ENCODE peak calls at places on chromosomes 16 and 17, in nine cellular contexts. One of them, this sample, is unnamed.

GRCh38 chr17:39863918-39864746 is at the start of gene IKZF3:
- DNase-seq in DND-41: peak
- DNase-seq in dorsolateral prefrontal cortex: no peak
- DNase-seq in AG10803: no peak
- DNase-seq in heart right ventricle: peak
- DNase-seq in Peyer's patch: peak
- DNase-seq in foreskin fibroblast: peak
- DNase-seq in RWPE1: peak
- DNase-seq in tibial nerve: no peak
- DNase-seq in this sample: peak

GRCh38 chr17:71461504-71462197 is 659.2 kb upstream of the SOX9 start:
- DNase-seq in RWPE1: no peak
- DNase-seq in tibial nerve: no peak
- DNase-seq in heart right ventricle: no peak
- DNase-seq in dorsolateral prefrontal cortex: no peak
- DNase-seq in Peyer's patch: no peak
- DNase-seq in foreskin fibroblast: no peak
- DNase-seq in DND-41: no peak
- DNase-seq in AG10803: no peak
- DNase-seq in this sample: no peak

GRCh38 chr16:21649196-21649595 is 3.2 kb downstream of the IGSF6 start:
- DNase-seq in tibial nerve: no peak
- DNase-seq in foreskin fibroblast: no peak
- DNase-seq in dorsolateral prefrontal cortex: no peak
- DNase-seq in Peyer's patch: no peak
- DNase-seq in DND-41: no peak
- DNase-seq in heart right ventricle: no peak
- DNase-seq in AG10803: no peak
- DNase-seq in RWPE1: no peak
- DNase-seq in this sample: no peak

GRCh38 chr17:34917381-34917780 is 43.9 kb downstream of the CCT6B start:
- DNase-seq in Peyer's patch: no peak
- DNase-seq in RWPE1: no peak
- DNase-seq in heart right ventricle: no peak
- DNase-seq in foreskin fibroblast: no peak
- DNase-seq in DND-41: no peak
- DNase-seq in dorsolateral prefrontal cortex: no peak
- DNase-seq in AG10803: no peak
- DNase-seq in tibial nerve: no peak
- DNase-seq in this sample: no peak

GRCh38 chr17:80457236-80457856 is 19.1 kb downstream of the NPTX1 start:
- DNase-seq in tibial nerve: no peak
- DNase-seq in foreskin fibroblast: no peak
- DNase-seq in AG10803: no peak
- DNase-seq in dorsolateral prefrontal cortex: no peak
- DNase-seq in heart right ventricle: no peak
- DNase-seq in RWPE1: no peak
- DNase-seq in Peyer's patch: no peak
- DNase-seq in DND-41: no peak
- DNase-seq in this sample: peak

GRCh38 chr17:47978324-47978723 is 7.4 kb downstream of the CDK5RAP3 start:
- DNase-seq in tibial nerve: no peak
- DNase-seq in DND-41: peak
- DNase-seq in dorsolateral prefrontal cortex: peak
- DNase-seq in Peyer's patch: peak
- DNase-seq in foreskin fibroblast: peak
- DNase-seq in heart right ventricle: peak
- DNase-seq in AG10803: peak
- DNase-seq in RWPE1: peak
- DNase-seq in this sample: peak

GRCh38 chr17:71398706-71399620 is 721.9 kb upstream of the SOX9 start:
- DNase-seq in foreskin fibroblast: no peak
- DNase-seq in tibial nerve: no peak
- DNase-seq in heart right ventricle: no peak
- DNase-seq in AG10803: peak
- DNase-seq in Peyer's patch: no peak
- DNase-seq in RWPE1: no peak
- DNase-seq in DND-41: no peak
- DNase-seq in dorsolateral prefrontal cortex: no peak
- DNase-seq in this sample: no peak

GRCh38 chr17:15291674-15292361 is 26.7 kb upstream of the PMP22 start:
- DNase-seq in foreskin fibroblast: no peak
- DNase-seq in AG10803: peak
- DNase-seq in RWPE1: no peak
- DNase-seq in tibial nerve: no peak
- DNase-seq in dorsolateral prefrontal cortex: no peak
- DNase-seq in heart right ventricle: peak
- DNase-seq in DND-41: no peak
- DNase-seq in Peyer's patch: no peak
- DNase-seq in this sample: no peak

GRCh38 chr16:76441391-76441790 is 164.2 kb downstream of the CNTNAP4 start:
- DNase-seq in DND-41: no peak
- DNase-seq in heart right ventricle: no peak
- DNase-seq in foreskin fibroblast: no peak
- DNase-seq in RWPE1: no peak
- DNase-seq in AG10803: no peak
- DNase-seq in tibial nerve: no peak
- DNase-seq in dorsolateral prefrontal cortex: no peak
- DNase-seq in Peyer's patch: no peak
- DNase-seq in this sample: no peak

GRCh38 chr17:8799001-8799850 is at the start of gene MFSD6L:
- DNase-seq in foreskin fibroblast: no peak
- DNase-seq in Peyer's patch: peak
- DNase-seq in dorsolateral prefrontal cortex: no peak
- DNase-seq in tibial nerve: no peak
- DNase-seq in DND-41: no peak
- DNase-seq in AG10803: no peak
- DNase-seq in heart right ventricle: no peak
- DNase-seq in RWPE1: peak
- DNase-seq in this sample: no peak

GRCh38 chr16:86664518-86665318 is 86.4 kb downstream of the FOXL1 start:
- DNase-seq in AG10803: peak
- DNase-seq in RWPE1: peak
- DNase-seq in Peyer's patch: peak
- DNase-seq in heart right ventricle: no peak
- DNase-seq in dorsolateral prefrontal cortex: no peak
- DNase-seq in tibial nerve: no peak
- DNase-seq in foreskin fibroblast: peak
- DNase-seq in DND-41: peak
- DNase-seq in this sample: no peak

GRCh38 chr17:60641810-60642220 is 35.8 kb upstream of the BCAS3 start:
- DNase-seq in dorsolateral prefrontal cortex: peak
- DNase-seq in AG10803: peak
- DNase-seq in foreskin fibroblast: peak
- DNase-seq in heart right ventricle: peak
- DNase-seq in RWPE1: peak
- DNase-seq in Peyer's patch: no peak
- DNase-seq in DND-41: peak
- DNase-seq in tibial nerve: no peak
- DNase-seq in this sample: no peak

GRCh38 chr16:84483882-84484565 is 20.4 kb downstream of the MEAK7 start:
- DNase-seq in AG10803: no peak
- DNase-seq in heart right ventricle: no peak
- DNase-seq in tibial nerve: no peak
- DNase-seq in dorsolateral prefrontal cortex: no peak
- DNase-seq in foreskin fibroblast: no peak
- DNase-seq in Peyer's patch: no peak
- DNase-seq in DND-41: no peak
- DNase-seq in RWPE1: no peak
- DNase-seq in this sample: no peak

GRCh38 chr17:50871369-50871768 is 5.2 kb upstream of the TOB1 start:
- DNase-seq in dorsolateral prefrontal cortex: no peak
- DNase-seq in Peyer's patch: no peak
- DNase-seq in RWPE1: no peak
- DNase-seq in DND-41: peak
- DNase-seq in tibial nerve: no peak
- DNase-seq in foreskin fibroblast: no peak
- DNase-seq in AG10803: no peak
- DNase-seq in heart right ventricle: no peak
- DNase-seq in this sample: no peak

DNA sequence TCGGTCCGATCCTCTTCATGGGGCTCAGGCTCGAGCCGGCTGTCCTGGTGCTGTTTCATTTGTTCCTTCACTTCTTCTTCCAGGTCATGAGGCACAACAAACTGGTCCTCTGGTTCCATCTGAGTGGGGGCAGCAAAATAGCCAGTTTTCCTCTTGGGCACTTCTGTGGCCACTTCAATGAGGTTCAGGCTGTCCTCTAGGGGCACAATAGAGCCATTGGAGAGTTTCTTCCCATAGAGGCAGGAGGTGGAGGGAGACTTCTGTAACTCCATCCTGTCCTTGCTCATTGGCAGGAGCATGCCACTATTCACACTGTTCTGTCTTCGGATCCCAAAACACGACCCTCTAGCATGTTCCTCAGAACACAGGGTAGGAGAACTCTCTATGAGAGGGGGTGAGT is 22.9 kb downstream of the MARVELD3 start:
- DNase-seq in tibial nerve: no peak
- DNase-seq in DND-41: no peak
- DNase-seq in AG10803: no peak
- DNase-seq in heart right ventricle: no peak
- DNase-seq in RWPE1: no peak
- DNase-seq in dorsolateral prefrontal cortex: no peak
- DNase-seq in Peyer's patch: no peak
- DNase-seq in foreskin fibroblast: no peak
- DNase-seq in this sample: no peak
- TF ChIP-seq CTCF in tibial nerve: no peak
- TF ChIP-seq CTCF in DND-41: peak
- TF ChIP-seq CTCF in AG10803: peak
- TF ChIP-seq CTCF in heart right ventricle: peak
- TF ChIP-seq CTCF in RWPE1: no peak
- TF ChIP-seq CTCF in dorsolateral prefrontal cortex: no peak
- TF ChIP-seq CTCF in Peyer's patch: peak
- TF ChIP-seq CTCF in foreskin fibroblast: peak
- TF ChIP-seq CTCF in this sample: no peak

GRCh38 chr16:49605536-49606241 is 232.1 kb downstream of the C16orf78 start:
- DNase-seq in DND-41: no peak
- DNase-seq in Peyer's patch: no peak
- DNase-seq in heart right ventricle: no peak
- DNase-seq in AG10803: no peak
- DNase-seq in RWPE1: no peak
- DNase-seq in tibial nerve: no peak
- DNase-seq in foreskin fibroblast: no peak
- DNase-seq in dorsolateral prefrontal cortex: no peak
- DNase-seq in this sample: no peak
- TF ChIP-seq CTCF in DND-41: no peak
- TF ChIP-seq CTCF in Peyer's patch: no peak
- TF ChIP-seq CTCF in heart right ventricle: no peak
- TF ChIP-seq CTCF in AG10803: no peak
- TF ChIP-seq CTCF in RWPE1: no peak
- TF ChIP-seq CTCF in tibial nerve: no peak
- TF ChIP-seq CTCF in foreskin fibroblast: no peak
- TF ChIP-seq CTCF in dorsolateral prefrontal cortex: no peak
- TF ChIP-seq CTCF in this sample: no peak

GRCh38 chr17:75652934-75653549 is 13.9 kb downstream of the RECQL5 start:
- DNase-seq in dorsolateral prefrontal cortex: no peak
- DNase-seq in RWPE1: peak
- DNase-seq in DND-41: peak
- DNase-seq in foreskin fibroblast: no peak
- DNase-seq in Peyer's patch: no peak
- DNase-seq in heart right ventricle: no peak
- DNase-seq in AG10803: no peak
- DNase-seq in tibial nerve: no peak
- DNase-seq in this sample: no peak
- TF ChIP-seq CTCF in dorsolateral prefrontal cortex: peak
- TF ChIP-seq CTCF in RWPE1: peak
- TF ChIP-seq CTCF in DND-41: peak
- TF ChIP-seq CTCF in foreskin fibroblast: peak
- TF ChIP-seq CTCF in Peyer's patch: peak
- TF ChIP-seq CTCF in heart right ventricle: peak
- TF ChIP-seq CTCF in AG10803: peak
- TF ChIP-seq CTCF in tibial nerve: peak
- TF ChIP-seq CTCF in this sample: peak

GRCh38 chr17:42111901-42112551 is 488 bp downstream of the DHX58 start:
- DNase-seq in RWPE1: peak
- DNase-seq in foreskin fibroblast: peak
- DNase-seq in AG10803: peak
- DNase-seq in DND-41: no peak
- DNase-seq in Peyer's patch: peak
- DNase-seq in heart right ventricle: peak
- DNase-seq in dorsolateral prefrontal cortex: peak
- DNase-seq in tibial nerve: no peak
- DNase-seq in this sample: peak

GRCh38 chr17:42109086-42109485 is 3.4 kb downstream of the DHX58 start:
- DNase-seq in DND-41: no peak
- DNase-seq in foreskin fibroblast: no peak
- DNase-seq in RWPE1: no peak
- DNase-seq in dorsolateral prefrontal cortex: no peak
- DNase-seq in AG10803: no peak
- DNase-seq in Peyer's patch: no peak
- DNase-seq in heart right ventricle: no peak
- DNase-seq in tibial nerve: no peak
- DNase-seq in this sample: no peak

GRCh38 chr17:42111265-42111636 is 1.3 kb downstream of the DHX58 start:
- DNase-seq in tibial nerve: no peak
- DNase-seq in foreskin fibroblast: no peak
- DNase-seq in AG10803: no peak
- DNase-seq in heart right ventricle: no peak
- DNase-seq in dorsolateral prefrontal cortex: no peak
- DNase-seq in Peyer's patch: no peak
- DNase-seq in RWPE1: no peak
- DNase-seq in DND-41: no peak
- DNase-seq in this sample: no peak

GRCh38 chr17:42112552-42113176 is at the start of gene DHX58:
- DNase-seq in AG10803: peak
- DNase-seq in DND-41: peak
- DNase-seq in RWPE1: peak
- DNase-seq in Peyer's patch: no peak
- DNase-seq in dorsolateral prefrontal cortex: peak
- DNase-seq in foreskin fibroblast: peak
- DNase-seq in heart right ventricle: peak
- DNase-seq in tibial nerve: peak
- DNase-seq in this sample: peak

DNA sequence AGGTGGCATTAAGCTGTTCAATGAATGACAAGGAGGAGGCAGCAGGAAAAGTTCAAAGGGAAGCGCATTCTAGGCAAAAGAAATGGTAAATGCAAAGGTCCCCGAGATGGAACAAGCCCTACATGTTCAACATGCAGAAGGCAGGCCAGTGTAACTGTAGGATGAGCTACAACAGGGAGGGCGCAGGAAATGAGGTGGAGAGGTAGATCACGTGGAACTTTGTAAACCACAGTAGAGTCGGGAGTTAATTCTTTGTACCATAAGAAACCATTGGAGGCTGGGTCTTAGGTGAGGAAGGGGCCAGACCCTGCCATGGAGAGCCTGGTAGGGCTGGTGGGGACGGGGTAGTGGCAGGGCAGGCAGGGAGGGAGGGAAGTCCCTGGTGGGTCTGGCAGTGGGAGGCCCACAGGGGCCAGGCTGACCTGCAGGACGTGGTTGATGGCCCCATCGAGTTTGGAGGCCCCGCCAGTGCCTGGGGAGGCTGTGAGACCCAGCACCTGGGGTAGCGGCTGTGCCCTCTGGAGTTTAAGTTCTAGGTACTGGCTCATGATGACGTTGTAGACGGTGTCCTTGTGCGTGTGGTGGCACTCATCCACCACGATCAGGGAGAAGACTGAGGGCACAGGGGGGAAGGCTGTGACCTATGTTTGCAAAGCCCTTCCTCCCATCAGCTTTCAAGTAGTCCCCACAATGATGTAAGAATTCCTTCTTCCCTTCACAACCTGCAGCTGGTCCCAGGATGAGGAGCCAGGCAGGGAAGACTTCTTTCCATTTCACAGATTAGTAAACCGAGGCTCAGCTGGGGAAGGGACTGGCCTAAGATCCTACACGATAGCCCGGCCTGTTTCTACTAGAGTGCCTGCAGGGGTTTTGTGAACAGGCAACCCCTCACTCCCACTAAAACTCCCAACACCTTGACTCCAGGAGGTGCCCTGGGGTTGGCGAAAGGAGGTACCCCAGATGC is 1.9 kb downstream of the DHX58 start:
- DNase-seq in Peyer's patch: peak
- DNase-seq in dorsolateral prefrontal cortex: no peak
- DNase-seq in AG10803: no peak
- DNase-seq in DND-41: no peak
- DNase-seq in RWPE1: no peak
- DNase-seq in tibial nerve: no peak
- DNase-seq in foreskin fibroblast: no peak
- DNase-seq in heart right ventricle: no peak
- DNase-seq in this sample: no peak
- TF ChIP-seq CTCF in Peyer's patch: no peak
- TF ChIP-seq CTCF in dorsolateral prefrontal cortex: no peak
- TF ChIP-seq CTCF in AG10803: no peak
- TF ChIP-seq CTCF in DND-41: no peak
- TF ChIP-seq CTCF in RWPE1: no peak
- TF ChIP-seq CTCF in tibial nerve: no peak
- TF ChIP-seq CTCF in foreskin fibroblast: no peak
- TF ChIP-seq CTCF in heart right ventricle: no peak
- TF ChIP-seq CTCF in this sample: no peak